ENCODE peak calls at places on chromosomes 7 and 10, in five cellular contexts. S is Calu3, V is astrocyte of the hippocampus, R is osteocyte, E is SJSA1. Z is an unnamed sample.

GRCh38 chr7:151780626-151781025 is 96.3 kb downstream of the PRKAG2 start:
- DNase-seq in S (no peak), E (no peak), V (no peak), R (no peak), Z (no peak)

GRCh38 chr10:43255644-43256431 is 11.0 kb downstream of the RASGEF1A start:
- DNase-seq in S (peak; percentile 53), V (peak; percentile 48), E (no peak), R (peak; percentile 82), Z (no peak)

GRCh38 chr7:74452748-74453320 is 872 bp upstream of the GTF2IRD1 start:
- DNase-seq in S (no peak), V (no peak), E (no peak), R (no peak), Z (no peak)

GRCh38 chr7:92609921-92610518 is 19.8 kb upstream of the FAM133B start:
- DNase-seq in E (peak; percentile 27), R (no peak), V (no peak), S (no peak), Z (no peak)

GRCh38 chr7:15462721-15463389 is 99.0 kb downstream of the AGMO start:
- DNase-seq in E (no peak), V (no peak), R (no peak), S (no peak), Z (no peak)

GRCh38 chr10:6275022-6275997 is 72.6 kb downstream of the PFKFB3 start:
- DNase-seq in E (peak; percentile 96), R (peak; percentile 90), V (peak; percentile 98), S (peak; percentile 95), Z (peak; percentile 98)

GRCh38 chr10:14010827-14011574 is 319.7 kb downstream of the FRMD4A start:
- DNase-seq in V (no peak), E (no peak), S (no peak), R (no peak), Z (no peak)

GRCh38 chr10:132187421-132188138 is 832 bp downstream of the DPYSL4 start:
- DNase-seq in E (no peak), S (no peak), V (peak; percentile 64), R (no peak), Z (no peak)

GRCh38 chr7:1850976-1851571 is 181.0 kb downstream of the ELFN1 start:
- DNase-seq in R (no peak), V (peak; percentile 16), S (no peak), E (no peak), Z (no peak)

GRCh38 chr7:74141705-74142104 is 32.5 kb upstream of the EIF4H start:
- DNase-seq in R (no peak), V (no peak), E (no peak), S (no peak), Z (no peak)

GRCh38 chr7:119482209-119482608 is 790.8 kb upstream of the KCND2 start:
- DNase-seq in E (no peak), V (peak; percentile 5), R (no peak), S (peak; percentile 51), Z (no peak)

GRCh38 chr10:101452593-101452992 is 98.6 kb downstream of the BTRC start:
- DNase-seq in R (no peak), S (no peak), V (no peak), E (no peak), Z (no peak)

GRCh38 chr10:62852961-62853702 is 37.0 kb upstream of the EGR2 start:
- DNase-seq in R (no peak), V (no peak), E (no peak), S (no peak), Z (no peak)

GRCh38 chr7:80145780-80146422 is 11.3 kb downstream of the GNAI1 start:
- DNase-seq in V (peak; percentile 52), R (no peak), E (peak; percentile 42), S (no peak), Z (no peak)

GRCh38 chr7:91397612-91398011 is 133.4 kb downstream of the FZD1 start:
- DNase-seq in S (no peak), R (no peak), V (no peak), E (no peak), Z (no peak)

GRCh38 chr10:132703305-132704007 is 82.5 kb downstream of the NKX6-2 start:
- DNase-seq in E (no peak), V (no peak), R (no peak), S (no peak), Z (no peak)

GRCh38 chr10:93199221-93199681 is 125.6 kb downstream of the CYP26A1 start:
- DNase-seq in S (peak; percentile 51), V (peak; percentile 93), E (peak; percentile 96), R (no peak), Z (peak; percentile 81)

GRCh38 chr7:27774717-27775328 is 34.9 kb downstream of the TAX1BP1 start:
- DNase-seq in S (peak; percentile 26), V (peak; percentile 49), E (peak; percentile 28), R (no peak), Z (no peak)

GRCh38 chr10:103353281-103353680 is 2.3 kb upstream of the PCGF6 start:
- DNase-seq in S (no peak), V (no peak), E (no peak), R (no peak), Z (no peak)

GRCh38 chr7:158885624-158886023 is 29.3 kb downstream of the DYNC2I1 start:
- DNase-seq in E (no peak), V (no peak), S (no peak), R (no peak), Z (no peak)

GRCh38 chr7:16810573-16810972 is 5.8 kb upstream of the AGR2 start:
- DNase-seq in S (no peak), R (no peak), V (no peak), E (no peak), Z (no peak)

GRCh38 chr10:3402334-3402733 is 229.8 kb upstream of the PITRM1 start:
- DNase-seq in S (no peak), R (no peak), E (no peak), V (no peak), Z (no peak)

GRCh38 chr7:103988468-103989199 is 824 bp downstream of the RELN start:
- DNase-seq in E (no peak), V (no peak), R (no peak), S (no peak), Z (no peak)

GRCh38 chr10:123241391-123242141 is 87.4 kb downstream of the BUB3 start:
- DNase-seq in V (no peak), R (no peak), S (no peak), E (no peak), Z (no peak)

GRCh38 chr7:149843566-149843965 is 5.4 kb downstream of the ZNF862 start:
- DNase-seq in E (no peak), R (no peak), S (no peak), V (no peak), Z (no peak)

GRCh38 chr10:104122273-104123107 is 519 bp downstream of the SFR1 start:
- DNase-seq in R (no peak), V (no peak), S (no peak), E (no peak), Z (no peak)

GRCh38 chr7:155947051-155947450 is 134.8 kb upstream of the SHH start:
- DNase-seq in R (no peak), E (no peak), S (no peak), V (peak; percentile 58), Z (no peak)

GRCh38 chr10:29804025-29804852 is 169.5 kb upstream of the SVIL start:
- DNase-seq in E (peak; percentile 89), R (peak; percentile 86), S (peak; percentile 87), V (peak; percentile 94), Z (peak; percentile 67)